ENCODE peak calls at places on chromosomes 3 and 15, in ten cellular contexts. H is stomach, N is aorta, K is tibial nerve, A is A549, Y is K562, W is adrenal gland, M is tibial artery, O is left ventricle myocardium inferior, D is A673. V is an unnamed sample. For H3K9me3, the result is how much of the 10 kb centered on the place peaks cover.

GRCh38 chr15:92616621-92617179 is 38.9 kb downstream of the FAM174B start:
- DNase-seq in W (no peak), Y (peak), O (no peak), K (no peak), D (no peak), N (no peak), A (no peak), M (no peak), H (peak), V (no peak)

GRCh38 chr3:133413166-133414020 is 13.5 kb downstream of the BFSP2 start:
- DNase-seq in H (no peak), M (no peak), D (peak), O (no peak), A (no peak), W (no peak), K (no peak), Y (no peak), N (peak), V (no peak)

GRCh38 chr3:128068156-128068620 is 16.0 kb downstream of the SEC61A1 start:
- DNase-seq in Y (peak), O (no peak), D (peak), N (no peak), A (peak), K (no peak), M (no peak), W (no peak), H (no peak), V (peak)

GRCh38 chr3:45656575-45657363 is 32.4 kb upstream of the SACM1L start:
- DNase-seq in A (peak), Y (peak), D (peak), H (peak), N (peak), K (peak), M (peak), O (peak), W (peak), V (peak)

GRCh38 chr3:81339040-81339845 is 422.2 kb downstream of the GBE1 start:
- DNase-seq in H (no peak), N (no peak), O (no peak), D (peak), W (no peak), Y (peak), A (peak), K (no peak), M (no peak), V (no peak)

GRCh38 chr3:5568451-5568850 is 380.9 kb downstream of the EDEM1 start:
- DNase-seq in O (no peak), A (no peak), H (no peak), W (no peak), Y (no peak), N (no peak), D (peak), M (no peak), K (no peak), V (no peak)

GRCh38 chr3:43024183-43024865 is 45.2 kb downstream of the GASK1A start:
- DNase-seq in Y (no peak), H (no peak), W (no peak), A (no peak), K (no peak), O (no peak), N (no peak), M (no peak), D (no peak), V (no peak)

GRCh38 chr3:180447156-180447555 is 154.8 kb upstream of the TTC14 start:
- DNase-seq in A (no peak), D (no peak), N (no peak), O (no peak), H (no peak), K (no peak), W (no peak), Y (no peak), M (no peak), V (no peak)

GRCh38 chr15:63462053-63462452 is 42.3 kb upstream of the USP3 start:
- DNase-seq in Y (no peak), O (no peak), D (no peak), M (no peak), W (no peak), H (no peak), K (no peak), N (no peak), A (no peak), V (no peak)

GRCh38 chr3:59101091-59101738 is 51.4 kb upstream of the CFAP20DC start:
- DNase-seq in Y (no peak), H (no peak), M (no peak), N (no peak), O (no peak), D (no peak), W (peak), A (no peak), K (no peak), V (peak)

GRCh38 chr3:188834349-188834748 is 337.4 kb upstream of the TPRG1 start:
- DNase-seq in W (no peak), N (no peak), A (no peak), H (no peak), M (no peak), D (no peak), Y (no peak), K (no peak), O (no peak), V (no peak)

GRCh38 chr3:155712008-155712407 is 32.9 kb downstream of the PLCH1 start:
- DNase-seq in O (no peak), M (no peak), H (no peak), N (no peak), D (no peak), Y (no peak), A (no peak), K (no peak), W (no peak), V (no peak)

GRCh38 chr3:101646726-101647125 is 30.2 kb downstream of the ZBTB11 start:
- DNase-seq in W (no peak), K (no peak), D (no peak), N (no peak), O (no peak), Y (no peak), M (no peak), H (no peak), A (no peak), V (no peak)

GRCh38 chr3:177977381-177978158 is 558.7 kb upstream of the KCNMB2 start:
- DNase-seq in O (no peak), A (peak), Y (no peak), M (no peak), H (no peak), D (peak), N (no peak), W (no peak), K (no peak), V (no peak)

GRCh38 chr3:22861426-22861825 is 341.7 kb upstream of the UBE2E2 start:
- DNase-seq in H (no peak), N (no peak), M (no peak), A (no peak), O (no peak), D (no peak), Y (no peak), W (no peak), K (no peak), V (no peak)

GRCh38 chr15:49901867-49902775 is 216.9 kb downstream of the ATP8B4 start:
- DNase-seq in D (no peak), O (no peak), M (no peak), K (no peak), H (no peak), Y (no peak), W (no peak), A (no peak), N (no peak), V (no peak)

GRCh38 chr3:181741428-181741827 is 29.7 kb downstream of the SOX2 start:
- DNase-seq in A (no peak), M (no peak), H (no peak), K (no peak), N (no peak), W (no peak), Y (no peak), O (no peak), D (no peak), V (no peak)

GRCh38 chr15:61075741-61076140 is 153.4 kb downstream of the RORA start:
- DNase-seq in M (no peak), K (no peak), H (no peak), O (no peak), A (no peak), Y (no peak), N (no peak), D (no peak), W (no peak), V (no peak)

GRCh38 chr15:101132390-101133180 is 119.3 kb downstream of the CHSY1 start:
- DNase-seq in W (no peak), D (no peak), N (peak), K (no peak), Y (no peak), A (no peak), O (no peak), H (no peak), M (no peak), V (no peak)

GRCh38 chr15:101133751-101134261 is 118.0 kb downstream of the CHSY1 start:
- DNase-seq in N (peak), Y (no peak), A (no peak), M (no peak), W (no peak), K (no peak), H (no peak), D (no peak), O (no peak), V (peak)

GRCh38 chr15:101133181-101133460 is 118.7 kb downstream of the CHSY1 start:
- DNase-seq in A (no peak), D (no peak), H (no peak), M (no peak), N (peak), Y (no peak), W (no peak), O (no peak), K (no peak), V (no peak)

GRCh38 chr15:101129851-101130250 is 122.0 kb downstream of the CHSY1 start:
- DNase-seq in D (no peak), H (no peak), A (no peak), Y (no peak), N (no peak), O (no peak), K (no peak), W (no peak), M (no peak), V (no peak)

GRCh38 chr15:101131489-101132389 is 120.1 kb downstream of the CHSY1 start:
- DNase-seq in N (no peak), A (no peak), H (no peak), Y (no peak), D (no peak), M (no peak), K (no peak), O (no peak), W (no peak), V (no peak)
- H3K9me3 ChIP-seq in N (under half), A (under half), H (under half), Y (under half), D (under half), M (under half), K (under half), O (under half), W (under half), V (under half)

DNA sequence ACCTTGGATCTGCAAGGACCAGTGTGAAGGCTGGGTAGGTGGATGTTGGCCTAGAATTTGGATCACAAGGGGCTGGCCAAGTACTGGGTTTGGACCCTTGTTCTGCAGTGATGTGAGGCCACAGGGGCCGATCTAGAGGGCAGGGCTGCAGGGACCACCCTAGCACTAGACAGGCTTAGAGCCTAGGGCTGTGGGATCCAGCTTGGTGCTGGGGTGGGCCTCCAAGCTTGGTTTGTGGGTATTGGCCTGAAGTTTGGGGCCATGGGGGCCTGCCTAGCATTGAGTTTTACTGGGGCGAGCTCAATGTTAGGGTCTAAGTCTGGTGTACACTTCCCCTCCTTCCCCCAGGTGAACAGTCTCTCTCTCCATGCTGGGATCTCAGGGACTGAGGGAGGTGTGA is 36.5 kb downstream of the UBE3A start:
- DNase-seq in K (no peak), W (no peak), H (no peak), A (no peak), O (no peak), N (no peak), Y (no peak), M (no peak), D (no peak), V (no peak)
- H3K9me3 ChIP-seq in K (under half), W (under half), H (under half), A (under half), O (under half), N (under half), Y (under half), M (under half), D (under half), V (under half)

GRCh38 chr15:87394676-87395075 is 861.9 kb downstream of the NTRK3 start:
- DNase-seq in A (no peak), D (no peak), H (no peak), N (no peak), W (no peak), Y (no peak), M (no peak), O (no peak), K (no peak), V (no peak)
- H3K9me3 ChIP-seq in A (under half), D (under half), H (under half), N (under half), W (under half), Y (under half), M (under half), O (under half), K (under half), V (under half)

GRCh38 chr3:19725000-19725399 is 209.0 kb downstream of the EFHB start:
- DNase-seq in H (no peak), K (no peak), A (no peak), N (no peak), M (no peak), W (no peak), Y (no peak), O (no peak), D (no peak), V (no peak)
- H3K9me3 ChIP-seq in H (under half), K (under half), A (under half), N (under half), M (under half), W (under half), Y (under half), O (under half), D (under half), V (under half)